ENCODE peak calls at places on chromosomes 16 and 17, in nine cellular contexts. A is fibroblast of lung; M is fibroblast of mammary gland; P is OCI-M1; S is ACHN; N is DMS 273 treated with DMSO at 0.1 percent for 48 hours; V is activated naive CD4-positive, alpha-beta T cell treated with Interleukin-2 at 50 U/mL for 16 hours; K is epithelial cell of esophagus; I is IMR-90. W is an unnamed sample.

GRCh38 chr17:37742762-37743611 is 1.9 kb downstream of the HNF1B start:
- DNase-seq in S (peak; percentile 82), I (no peak), P (no peak), M (no peak), K (no peak), N (no peak), A (no peak), V (no peak), W (peak; percentile 24)

GRCh38 chr16:28923652-28924398 is 1.2 kb downstream of the RABEP2 start:
- DNase-seq in M (no peak), V (no peak), P (peak; percentile 20), N (no peak), K (peak; percentile 31), S (no peak), A (no peak), I (no peak), W (no peak)

GRCh38 chr16:84585886-84586285 is 32.0 kb downstream of the COTL1 start:
- DNase-seq in N (no peak), S (peak; percentile 28), P (no peak), A (no peak), I (no peak), K (peak; percentile 18), M (no peak), V (no peak), W (peak; percentile 38)

GRCh38 chr17:34780438-34780837 is 180.8 kb downstream of the CCT6B start:
- DNase-seq in A (no peak), K (no peak), P (no peak), M (no peak), N (no peak), I (no peak), S (no peak), V (no peak), W (no peak)

GRCh38 chr17:81167194-81167524 is 1.1 kb upstream of the AATK start:
- DNase-seq in P (no peak), V (no peak), M (no peak), S (no peak), A (no peak), N (no peak), I (no peak), K (no peak), W (no peak)

GRCh38 chr17:1716912-1717695 is 6.9 kb upstream of the TLCD2 start:
- DNase-seq in M (peak; percentile 99), V (peak; percentile 89), K (peak; percentile 99), N (peak; percentile 96), S (peak; percentile 99), I (peak; percentile 99), P (peak; percentile 97), A (peak; percentile 99), W (peak; percentile 100)

GRCh38 chr17:28737770-28738679 is 5.8 kb upstream of the TRAF4 start:
- DNase-seq in N (no peak), K (peak; percentile 49), I (no peak), M (no peak), P (no peak), S (no peak), V (no peak), A (no peak), W (no peak)

GRCh38 chr17:40309938-40310510 is 1.0 kb downstream of the RARA start:
- DNase-seq in A (no peak), K (no peak), V (no peak), S (no peak), N (no peak), M (no peak), P (peak; percentile 40), I (no peak), W (no peak)

GRCh38 chr17:41728056-41728455 is 6.4 kb downstream of the HAP1 start:
- DNase-seq in N (no peak), K (no peak), P (no peak), I (no peak), A (no peak), S (no peak), V (no peak), M (no peak), W (no peak)

GRCh38 chr16:19138601-19139000 is 24.8 kb downstream of the ITPRIPL2 start:
- DNase-seq in S (no peak), P (peak; percentile 29), V (no peak), A (peak; percentile 95), M (peak; percentile 68), N (peak; percentile 48), K (peak; percentile 99), I (peak; percentile 89), W (peak; percentile 73)

GRCh38 chr17:4365628-4366311 is 705 bp downstream of the UBE2G1 start:
- DNase-seq in M (no peak), K (peak; percentile 15), A (no peak), V (peak; percentile 36), S (peak; percentile 25), I (no peak), P (peak; percentile 69), N (no peak), W (peak; percentile 39)

GRCh38 chr16:57540387-57540786 is 2.1 kb upstream of the ADGRG5 start:
- DNase-seq in V (no peak), P (no peak), N (no peak), S (no peak), M (no peak), K (no peak), I (no peak), A (no peak), W (no peak)

GRCh38 chr17:34713687-34714086 is 134.3 kb downstream of the TMEM132E start:
- DNase-seq in A (no peak), S (no peak), I (no peak), M (no peak), P (no peak), V (no peak), K (no peak), N (no peak), W (no peak)

GRCh38 chr17:4340914-4341615 is 25.4 kb downstream of the UBE2G1 start:
- DNase-seq in M (peak; percentile 68), I (peak; percentile 55), S (no peak), A (no peak), N (no peak), P (no peak), K (peak; percentile 43), V (no peak), W (peak; percentile 41)

GRCh38 chr16:361872-362701 is 8.3 kb downstream of the MRPL28 start:
- DNase-seq in S (peak; percentile 92), N (peak; percentile 33), P (peak; percentile 85), V (peak; percentile 78), A (peak; percentile 69), M (peak; percentile 72), K (peak; percentile 87), I (peak; percentile 61), W (peak; percentile 85)

GRCh38 chr17:80316927-80317705 is 56.5 kb downstream of the RNF213 start:
- DNase-seq in I (no peak), N (no peak), S (no peak), P (no peak), K (no peak), V (no peak), A (peak; percentile 17), M (peak; percentile 21), W (no peak)

GRCh38 chr17:38667099-38667786 is 7.5 kb downstream of the EPOP start:
- DNase-seq in K (peak; percentile 71), S (peak; percentile 76), P (peak; percentile 86), M (peak; percentile 72), A (peak; percentile 76), I (peak; percentile 70), V (peak; percentile 63), N (peak; percentile 46), W (peak; percentile 81)

GRCh38 chr17:32265896-32266388 is 310 bp downstream of the RHBDL3 start:
- DNase-seq in V (no peak), M (no peak), K (no peak), A (no peak), I (no peak), S (no peak), N (no peak), P (no peak), W (no peak)

GRCh38 chr17:78999947-79000395 is 9.6 kb downstream of the CANT1 start:
- DNase-seq in S (no peak), A (no peak), P (no peak), M (no peak), K (no peak), V (no peak), I (no peak), N (no peak), W (no peak)

GRCh38 chr17:55897301-55897700 is 146.4 kb downstream of the PCTP start:
- DNase-seq in I (no peak), V (no peak), K (no peak), N (no peak), A (no peak), P (peak; percentile 26), S (no peak), M (no peak), W (no peak)

GRCh38 chr17:63549289-63549945 is 860 bp upstream of the DCAF7 start:
- DNase-seq in M (no peak), S (no peak), P (peak; percentile 73), K (no peak), A (no peak), V (no peak), N (no peak), I (no peak), W (no peak)

GRCh38 chr17:32912218-32912897 is 15.6 kb upstream of the TMEM98 start:
- DNase-seq in I (peak; percentile 76), P (no peak), M (peak; percentile 75), K (peak; percentile 63), S (no peak), N (no peak), V (no peak), A (peak; percentile 78), W (peak; percentile 72)

GRCh38 chr17:39231587-39232551 is 6.1 kb upstream of the STAC2 start:
- DNase-seq in A (peak; percentile 35), V (peak; percentile 53), M (peak; percentile 38), S (peak; percentile 40), K (peak; percentile 23), P (peak; percentile 55), N (no peak), I (peak; percentile 26), W (peak; percentile 50)